ENCODE peak calls at places on chromosome 21, in five cellular contexts. D is GM12878; H is IMR-90; N is CD8-positive, alpha-beta memory T cell; W is uterus. J is an unnamed sample.

GRCh38 chr21:43986544-43987451 is 25.3 kb upstream of the TRAPPC10 start:
- DNase-seq in D (no peak), H (no peak), N (no peak), W (no peak), J (no peak)

GRCh38 chr21:40002978-40003377 is 135.7 kb downstream of the PCP4 start:
- DNase-seq in D (no peak), H (no peak), N (no peak), W (no peak), J (no peak)

GRCh38 chr21:38511662-38512243 is 13.5 kb upstream of the ERG start:
- DNase-seq in D (no peak), H (no peak), N (no peak), W (no peak), J (no peak)

GRCh38 chr21:44544566-44544965 is 4.6 kb upstream of the KRTAP10-1 start:
- DNase-seq in D (no peak), H (no peak), N (no peak), W (no peak), J (no peak)

GRCh38 chr21:44537930-44538911 is 1.8 kb downstream of the KRTAP10-1 start:
- DNase-seq in D (no peak), H (no peak), N (no peak), W (no peak), J (no peak)

GRCh38 chr21:44455524-44456206 is 355 bp downstream of the LRRC3 start:
- DNase-seq in D (no peak), H (no peak), N (no peak), W (no peak), J (no peak)

GRCh38 chr21:34722684-34723300 is 54.0 kb downstream of the CLIC6 start:
- DNase-seq in D (no peak), H (no peak), N (no peak), W (no peak), J (no peak)

GRCh38 chr21:45418301-45419071 is 13.5 kb downstream of the COL18A1 start:
- DNase-seq in D (no peak), H (no peak), N (no peak), W (no peak), J (no peak)

GRCh38 chr21:38170283-38170682 is 86.5 kb upstream of the KCNJ15 start:
- DNase-seq in D (no peak), H (peak; percentile 12), N (no peak), W (no peak), J (no peak)

GRCh38 chr21:34022557-34023335 is 50.6 kb upstream of the MRPS6 start:
- DNase-seq in D (no peak), H (no peak), N (peak; percentile 3), W (no peak), J (no peak)

GRCh38 chr21:46664316-46664995 is 29.0 kb downstream of the PRMT2 start:
- DNase-seq in D (no peak), H (no peak), N (no peak), W (no peak), J (no peak)

GRCh38 chr21:33993286-33994231 is 78.0 kb upstream of the ATP5PO start:
- DNase-seq in D (no peak), H (no peak), N (no peak), W (peak; percentile 24), J (no peak)

GRCh38 chr21:43322805-43323204 is 104.1 kb downstream of the SIK1 start:
- DNase-seq in D (no peak), H (peak; percentile 17), N (no peak), W (no peak), J (no peak)

GRCh38 chr21:45257673-45258341 is 29.9 kb downstream of the POFUT2 start:
- DNase-seq in D (no peak), H (no peak), N (no peak), W (no peak), J (no peak)

GRCh38 chr21:35256468-35256988 is 207.4 kb upstream of the RUNX1 start:
- DNase-seq in D (no peak), H (peak; percentile 100), N (no peak), W (peak; percentile 74), J (peak; percentile 94)

GRCh38 chr21:32270748-32271147 is 8.1 kb downstream of the MIS18A start:
- DNase-seq in D (no peak), H (no peak), N (no peak), W (no peak), J (no peak)

GRCh38 chr21:44686000-44686781 is 4.2 kb upstream of the KRTAP12-1 start:
- DNase-seq in D (no peak), H (no peak), N (no peak), W (no peak), J (no peak)

GRCh38 chr21:38649120-38649519 is 150.8 kb upstream of the ERG start:
- DNase-seq in D (no peak), H (no peak), N (no peak), W (no peak), J (no peak)

GRCh38 chr21:39612233-39613028 is at the start of gene B3GALT5:
- DNase-seq in D (no peak), H (no peak), N (no peak), W (no peak), J (no peak)

GRCh38 chr21:38985423-38986378 is 180.0 kb downstream of the ETS2 start:
- DNase-seq in D (peak; percentile 12), H (peak; percentile 93), N (no peak), W (peak; percentile 73), J (peak; percentile 44)

GRCh38 chr21:44434568-44434925 is 20.8 kb upstream of the LRRC3 start:
- DNase-seq in D (no peak), H (no peak), N (no peak), W (no peak), J (no peak)

GRCh38 chr21:24969068-24969467 is 638.2 kb downstream of the MRPL39 start:
- DNase-seq in D (no peak), H (no peak), N (no peak), W (no peak), J (no peak)

GRCh38 chr21:35231115-35231514 is 182.0 kb upstream of the RUNX1 start:
- DNase-seq in D (no peak), H (peak; percentile 55), N (no peak), W (no peak), J (no peak)

GRCh38 chr21:40179167-40179566 is 311.9 kb downstream of the PCP4 start:
- DNase-seq in D (no peak), H (no peak), N (no peak), W (no peak), J (no peak)

GRCh38 chr21:17903029-17903806 is 84.1 kb upstream of the C21orf91 start:
- DNase-seq in D (no peak), H (peak; percentile 49), N (no peak), W (no peak), J (no peak)
- H3K27ac ChIP-seq in D (no peak overlapping the region), H (no peak overlapping the region), N (no peak overlapping the region), W (no peak overlapping the region), J (no peak overlapping the region)

GRCh38 chr21:17688912-17689874 is 76.5 kb upstream of the BTG3 start:
- DNase-seq in D (no peak), H (peak; percentile 12), N (peak; percentile 6), W (peak; percentile 90), J (peak; percentile 86)

GRCh38 chr21:17693801-17694200 is 81.1 kb upstream of the BTG3 start:
- DNase-seq in D (no peak), H (no peak), N (no peak), W (no peak), J (no peak)

GRCh38 chr21:17690078-17690494 is 77.4 kb upstream of the BTG3 start:
- DNase-seq in D (no peak), H (no peak), N (no peak), W (no peak), J (no peak)
- H3K27ac ChIP-seq in D (no peak overlapping the region), H (no peak overlapping the region), N (no peak overlapping the region), W (peak overlapping the region; percentile 79), J (peak overlapping the region; percentile 98)

DNA sequence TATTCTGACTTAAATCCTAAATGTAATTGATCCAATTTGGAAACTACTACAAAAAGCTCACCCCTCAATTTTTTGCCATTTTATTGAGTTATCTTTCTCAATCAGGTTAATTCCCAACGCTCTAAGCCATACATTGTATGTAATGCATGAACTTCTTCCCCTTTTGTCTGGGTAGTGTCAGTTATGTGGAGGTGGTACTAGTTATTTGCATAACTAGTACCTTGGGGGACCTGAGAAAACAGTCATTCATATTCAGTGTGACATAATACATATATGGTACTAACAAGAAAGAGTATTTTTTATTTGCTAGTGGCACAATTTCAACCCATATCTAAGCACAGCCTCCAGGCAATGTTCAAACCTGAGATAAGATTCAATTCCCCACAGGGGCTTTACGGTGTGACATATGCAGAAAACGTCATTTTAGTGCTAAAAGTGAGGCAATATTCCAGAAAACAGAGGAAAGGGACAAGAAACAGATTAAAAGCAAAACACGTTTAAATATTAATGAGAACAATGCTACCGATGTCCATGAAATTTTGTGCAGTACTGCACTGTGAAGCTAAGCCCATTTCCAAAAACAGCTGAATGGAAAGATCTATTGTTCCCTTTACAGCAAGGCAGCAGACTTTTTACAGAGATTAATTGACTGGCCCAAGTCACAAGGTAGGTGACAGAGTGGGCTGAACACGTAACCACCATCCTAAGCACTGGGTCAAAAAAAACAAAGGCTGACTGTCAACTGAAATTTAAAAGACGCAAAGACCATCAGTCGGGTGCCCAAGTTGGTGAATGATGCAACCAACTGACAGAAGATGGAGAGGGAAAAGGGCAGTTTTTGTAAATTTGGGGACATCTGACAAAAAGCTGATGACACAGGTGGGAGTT is 1.4 kb downstream of the HLCS start:
- DNase-seq in D (no peak), H (no peak), N (no peak), W (no peak), J (no peak)
- H3K27ac ChIP-seq in D (no peak overlapping the region), H (no peak overlapping the region), N (peak overlapping the region; percentile 76), W (no peak overlapping the region), J (peak overlapping the region; percentile 76)

DNA sequence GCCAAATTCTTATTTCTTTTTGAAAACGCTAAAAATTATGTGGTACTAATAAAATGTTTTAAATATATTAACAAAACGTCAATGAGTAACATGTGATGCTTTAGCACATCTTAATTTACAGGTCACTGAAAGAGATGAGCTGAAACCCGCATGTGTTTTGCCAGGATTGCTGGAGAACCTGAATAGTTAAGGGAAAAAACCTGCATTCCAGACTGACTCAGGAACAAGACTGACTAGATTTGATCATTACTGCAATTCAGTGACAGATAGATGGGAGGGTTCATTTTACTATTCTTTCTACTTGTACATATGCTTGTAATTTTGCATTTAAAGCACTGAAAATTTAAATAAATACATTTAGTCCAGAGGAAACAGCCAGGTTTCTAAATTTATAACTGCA is 71.8 kb downstream of the APP start:
- DNase-seq in D (no peak), H (peak; percentile 26), N (no peak), W (no peak), J (no peak)
- H3K27ac ChIP-seq in D (no peak overlapping the region), H (no peak overlapping the region), N (no peak overlapping the region), W (no peak overlapping the region), J (peak overlapping the region; percentile 76)

GRCh38 chr21:31176725-31177124 is 138.4 kb upstream of the KRTAP19-8 start:
- DNase-seq in D (no peak), H (no peak), N (no peak), W (no peak), J (no peak)

GRCh38 chr21:31182231-31183129 is 144.2 kb upstream of the KRTAP19-8 start:
- DNase-seq in D (no peak), H (no peak), N (peak; percentile 12), W (no peak), J (no peak)

GRCh38 chr21:31184462-31184861 is 146.2 kb upstream of the KRTAP19-8 start:
- DNase-seq in D (no peak), H (no peak), N (no peak), W (no peak), J (no peak)

GRCh38 chr21:31181089-31181757 is 142.9 kb upstream of the KRTAP19-8 start:
- DNase-seq in D (no peak), H (no peak), N (no peak), W (no peak), J (no peak)

GRCh38 chr21:31180256-31181088 is 142.2 kb upstream of the KRTAP19-8 start:
- DNase-seq in D (no peak), H (peak; percentile 54), N (no peak), W (no peak), J (no peak)
- H3K27ac ChIP-seq in D (no peak overlapping the region), H (no peak overlapping the region), N (no peak overlapping the region), W (no peak overlapping the region), J (no peak overlapping the region)

GRCh38 chr21:41251961-41252642 is 64.5 kb upstream of the FAM3B start:
- DNase-seq in D (no peak), H (peak; percentile 88), N (no peak), W (no peak), J (no peak)
- H3K27ac ChIP-seq in D (no peak overlapping the region), H (peak overlapping the region; percentile 72), N (no peak overlapping the region), W (no peak overlapping the region), J (no peak overlapping the region)

J was measured in epithelial cell of prostate.